ENCODE peak calls at places on chromosome 20, in five cellular contexts. One of them, this sample, is unnamed. For H3K9me3, the result is how much of the 10 kb centered on the place peaks cover.

GRCh38 chr20:1895674-1896496 is 678 bp downstream of the SIRPA start:
- DNase-seq in lower lobe of right lung: peak
- DNase-seq in thoracic aorta: no peak
- DNase-seq in stomach: no peak
- DNase-seq in ovary: no peak
- DNase-seq in this sample: no peak

GRCh38 chr20:8796088-8796665 is 272.7 kb upstream of the PLCB4 start:
- DNase-seq in lower lobe of right lung: no peak
- DNase-seq in thoracic aorta: no peak
- DNase-seq in stomach: no peak
- DNase-seq in ovary: no peak
- DNase-seq in this sample: peak

GRCh38 chr20:41532935-41533334 is 85.2 kb downstream of the CHD6 start:
- DNase-seq in lower lobe of right lung: no peak
- DNase-seq in thoracic aorta: no peak
- DNase-seq in stomach: no peak
- DNase-seq in ovary: no peak
- DNase-seq in this sample: no peak

GRCh38 chr20:25048519-25048952 is 9.4 kb downstream of the ACSS1 start:
- DNase-seq in lower lobe of right lung: peak
- DNase-seq in thoracic aorta: no peak
- DNase-seq in stomach: peak
- DNase-seq in ovary: peak
- DNase-seq in this sample: no peak

GRCh38 chr20:1434571-1435336 is 31.9 kb downstream of the NSFL1C start:
- DNase-seq in lower lobe of right lung: no peak
- DNase-seq in thoracic aorta: no peak
- DNase-seq in stomach: peak
- DNase-seq in ovary: no peak
- DNase-seq in this sample: peak

GRCh38 chr20:48339986-48340884 is 487.6 kb downstream of the PREX1 start:
- DNase-seq in lower lobe of right lung: no peak
- DNase-seq in thoracic aorta: no peak
- DNase-seq in stomach: no peak
- DNase-seq in ovary: no peak
- DNase-seq in this sample: no peak

GRCh38 chr20:665276-665675 is 10.3 kb downstream of the SCRT2 start:
- DNase-seq in lower lobe of right lung: no peak
- DNase-seq in thoracic aorta: no peak
- DNase-seq in stomach: no peak
- DNase-seq in ovary: no peak
- DNase-seq in this sample: no peak

GRCh38 chr20:16095241-16095640 is 478.0 kb downstream of the KIF16B start:
- DNase-seq in lower lobe of right lung: no peak
- DNase-seq in thoracic aorta: no peak
- DNase-seq in stomach: no peak
- DNase-seq in ovary: peak
- DNase-seq in this sample: no peak

GRCh38 chr20:24956001-24956761 is 7.1 kb downstream of the CST7 start:
- DNase-seq in lower lobe of right lung: peak
- DNase-seq in thoracic aorta: no peak
- DNase-seq in stomach: peak
- DNase-seq in ovary: no peak
- DNase-seq in this sample: no peak

GRCh38 chr20:32050851-32051556 is 1.0 kb upstream of the HCK start:
- DNase-seq in lower lobe of right lung: peak
- DNase-seq in thoracic aorta: no peak
- DNase-seq in stomach: no peak
- DNase-seq in ovary: no peak
- DNase-seq in this sample: no peak

GRCh38 chr20:32473231-32474008 is 111.7 kb downstream of the NOL4L start:
- DNase-seq in lower lobe of right lung: no peak
- DNase-seq in thoracic aorta: no peak
- DNase-seq in stomach: no peak
- DNase-seq in ovary: no peak
- DNase-seq in this sample: no peak

GRCh38 chr20:3672864-3673550 is 8.8 kb downstream of the ADAM33 start:
- DNase-seq in lower lobe of right lung: peak
- DNase-seq in thoracic aorta: no peak
- DNase-seq in stomach: no peak
- DNase-seq in ovary: peak
- DNase-seq in this sample: no peak
- H3K4me3 ChIP-seq in lower lobe of right lung: peak
- H3K4me3 ChIP-seq in thoracic aorta: peak
- H3K4me3 ChIP-seq in stomach: peak
- H3K4me3 ChIP-seq in ovary: no peak
- H3K4me3 ChIP-seq in this sample: no peak

DNA sequence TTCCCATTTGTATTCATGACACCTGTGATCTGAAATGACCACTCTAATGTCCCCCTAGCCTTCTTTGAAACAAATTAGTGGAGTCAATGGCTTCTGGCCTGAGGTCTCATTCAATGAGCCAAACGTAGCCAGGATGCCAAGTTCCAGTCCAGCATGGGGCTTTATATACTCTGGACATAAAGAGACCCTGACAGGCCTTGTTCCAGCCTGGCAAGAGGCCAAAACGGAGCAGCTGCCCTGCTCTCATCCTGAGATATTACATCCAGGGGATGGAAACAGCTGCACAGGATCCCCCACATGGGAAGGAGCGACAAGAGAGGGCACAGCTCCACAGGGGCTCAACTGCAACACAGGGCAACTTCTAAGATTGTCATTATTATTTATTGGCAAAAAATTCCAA is 437.8 kb downstream of the CDH26 start:
- DNase-seq in lower lobe of right lung: no peak
- DNase-seq in thoracic aorta: no peak
- DNase-seq in stomach: no peak
- DNase-seq in ovary: no peak
- DNase-seq in this sample: no peak
- H3K9me3 ChIP-seq in lower lobe of right lung: under half
- H3K9me3 ChIP-seq in thoracic aorta: under half
- H3K9me3 ChIP-seq in stomach: under half
- H3K9me3 ChIP-seq in ovary: under half
- H3K9me3 ChIP-seq in this sample: under half

DNA sequence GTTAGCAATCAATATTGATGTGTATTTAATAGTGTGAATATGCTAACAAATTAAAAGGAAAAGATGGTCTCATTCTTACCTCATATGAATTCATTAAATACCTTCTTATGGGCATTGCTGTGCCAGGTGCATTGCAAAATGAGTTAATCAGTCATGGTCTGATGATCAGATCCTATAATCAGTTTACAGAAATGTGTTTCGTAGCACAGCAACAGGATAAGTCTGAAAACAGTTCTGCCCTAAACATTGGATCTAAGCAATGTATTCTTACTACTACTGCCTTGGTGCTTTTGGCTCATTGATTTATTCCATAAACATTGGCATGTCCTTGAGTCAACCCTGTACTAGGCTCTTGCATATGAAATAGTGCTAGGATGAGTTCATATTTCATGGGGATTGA is 417.0 kb upstream of the JAG1 start:
- DNase-seq in lower lobe of right lung: no peak
- DNase-seq in thoracic aorta: no peak
- DNase-seq in stomach: no peak
- DNase-seq in ovary: no peak
- DNase-seq in this sample: no peak
- H3K4me3 ChIP-seq in lower lobe of right lung: no peak
- H3K4me3 ChIP-seq in thoracic aorta: no peak
- H3K4me3 ChIP-seq in stomach: no peak
- H3K4me3 ChIP-seq in ovary: no peak
- H3K4me3 ChIP-seq in this sample: no peak

GRCh38 chr20:59082077-59082740 is 39.6 kb upstream of the PRELID3B start:
- DNase-seq in lower lobe of right lung: no peak
- DNase-seq in thoracic aorta: no peak
- DNase-seq in stomach: no peak
- DNase-seq in ovary: no peak
- DNase-seq in this sample: peak
- H3K9me3 ChIP-seq in lower lobe of right lung: under half
- H3K9me3 ChIP-seq in thoracic aorta: under half
- H3K9me3 ChIP-seq in stomach: under half
- H3K9me3 ChIP-seq in ovary: under half
- H3K9me3 ChIP-seq in this sample: under half